ENCODE peak calls at places on chromosomes 12 and 14, in ten cellular contexts. L is fibroblast of mammary gland, Y is A549, T is choroid plexus epithelial cell, E is GM13977, M is foreskin fibroblast, W is uterus, G is lung, H is adrenal gland, N is progenitor cell of endocrine pancreas. R is an unnamed sample.

GRCh38 chr12:106138646-106139421 is at the start of gene NUAK1:
- DNase-seq in L (no peak), Y (peak; percentile 79), T (peak; percentile 55), E (peak; percentile 52), M (peak; percentile 60), W (peak; percentile 66), G (peak; percentile 45), H (peak; percentile 50), N (peak; percentile 81), R (no peak)

GRCh38 chr12:43480591-43480990 is 71.4 kb downstream of the ADAMTS20 start:
- DNase-seq in L (no peak), Y (no peak), T (peak; percentile 2), E (no peak), M (no peak), W (no peak), G (no peak), H (no peak), N (no peak), R (no peak)

GRCh38 chr14:22837750-22838538 is 1.6 kb downstream of the MMP14 start:
- DNase-seq in L (peak; percentile 63), Y (no peak), T (peak; percentile 73), E (peak; percentile 34), M (peak; percentile 79), W (peak; percentile 86), G (no peak), H (peak; percentile 57), N (no peak), R (no peak)

GRCh38 chr14:91116913-91117588 is 3.2 kb downstream of the DGLUCY start:
- DNase-seq in L (no peak), Y (no peak), T (no peak), E (no peak), M (no peak), W (no peak), G (no peak), H (no peak), N (no peak), R (no peak)

GRCh38 chr14:58072288-58073071 is 79.5 kb downstream of the ARMH4 start:
- DNase-seq in L (peak; percentile 78), Y (peak; percentile 72), T (peak; percentile 87), E (peak; percentile 53), M (peak; percentile 76), W (peak; percentile 49), G (peak; percentile 32), H (peak; percentile 63), N (peak; percentile 18), R (peak; percentile 3)

GRCh38 chr12:49556391-49557186 is 11.4 kb downstream of the MCRS1 start:
- DNase-seq in L (no peak), Y (no peak), T (no peak), E (no peak), M (no peak), W (no peak), G (no peak), H (no peak), N (no peak), R (no peak)

GRCh38 chr12:96244826-96245225 is 50.7 kb downstream of the ELK3 start:
- DNase-seq in L (no peak), Y (no peak), T (no peak), E (no peak), M (no peak), W (peak; percentile 33), G (no peak), H (no peak), N (no peak), R (no peak)

GRCh38 chr12:58711968-58712367 is 208.3 kb downstream of the LRIG3 start:
- DNase-seq in L (peak; percentile 86), Y (no peak), T (peak; percentile 42), E (no peak), M (peak; percentile 44), W (no peak), G (no peak), H (no peak), N (no peak), R (no peak)

GRCh38 chr12:50923361-50924130 is 28.8 kb upstream of the HIGD1C start:
- DNase-seq in L (peak; percentile 28), Y (no peak), T (peak; percentile 21), E (no peak), M (peak; percentile 41), W (no peak), G (no peak), H (peak; percentile 7), N (no peak), R (no peak)

GRCh38 chr12:111870216-111870615 is 28.2 kb downstream of the MAPKAPK5 start:
- DNase-seq in L (no peak), Y (no peak), T (no peak), E (no peak), M (no peak), W (no peak), G (no peak), H (no peak), N (no peak), R (no peak)

GRCh38 chr14:84482256-84483071 is 1047.5 kb upstream of the FLRT2 start:
- DNase-seq in L (peak; percentile 38), Y (no peak), T (peak; percentile 84), E (no peak), M (peak; percentile 70), W (no peak), G (no peak), H (no peak), N (no peak), R (no peak)

GRCh38 chr12:54053625-54054441 is at the start of gene HOXC4:
- DNase-seq in L (peak; percentile 78), Y (peak; percentile 63), T (no peak), E (no peak), M (peak; percentile 57), W (no peak), G (no peak), H (peak; percentile 38), N (no peak), R (no peak)

DNA sequence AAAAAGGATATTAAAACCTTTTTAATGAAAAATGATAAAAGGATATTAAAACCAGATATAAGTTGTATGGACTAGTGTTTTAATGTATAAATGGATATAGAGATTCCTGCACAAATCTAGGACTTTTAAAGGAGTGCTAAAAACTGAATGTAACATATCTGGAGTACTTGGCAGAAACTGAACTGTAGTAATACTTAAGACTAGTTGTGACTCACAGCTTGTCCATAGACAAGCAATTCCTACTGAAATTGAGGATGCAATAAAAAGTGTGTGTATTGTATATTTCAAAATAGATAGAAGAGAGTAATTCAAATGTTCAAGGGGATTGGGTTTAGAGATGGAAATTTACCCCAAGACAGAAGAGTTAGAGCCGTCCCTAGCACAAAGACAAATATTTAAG is 59.6 kb downstream of the FBXO33 start:
- DNase-seq in L (peak; percentile 72), Y (no peak), T (peak; percentile 18), E (no peak), M (peak; percentile 62), W (no peak), G (no peak), H (no peak), N (no peak), R (no peak)
- TF ChIP-seq CTCF in L (no peak), Y (no peak), T (no peak), E (no peak), M (no peak), W (no peak), G (no peak), H (no peak), N (no peak), R (no peak)

GRCh38 chr12:69601962-69602685 is 8.6 kb downstream of the LRRC10 start:
- DNase-seq in L (no peak), Y (no peak), T (no peak), E (no peak), M (no peak), W (no peak), G (no peak), H (no peak), N (no peak), R (no peak)

GRCh38 chr12:69600804-69601203 is 9.9 kb downstream of the LRRC10 start:
- DNase-seq in L (no peak), Y (no peak), T (no peak), E (no peak), M (no peak), W (no peak), G (no peak), H (no peak), N (no peak), R (no peak)

GRCh38 chr12:69598174-69598753 is 12.4 kb downstream of the LRRC10 start:
- DNase-seq in L (no peak), Y (no peak), T (no peak), E (no peak), M (no peak), W (no peak), G (no peak), H (no peak), N (no peak), R (no peak)

GRCh38 chr12:69608114-69608513 is 2.6 kb downstream of the LRRC10 start:
- DNase-seq in L (peak; percentile 28), Y (no peak), T (peak; percentile 23), E (no peak), M (peak; percentile 32), W (no peak), G (no peak), H (no peak), N (no peak), R (no peak)

DNA sequence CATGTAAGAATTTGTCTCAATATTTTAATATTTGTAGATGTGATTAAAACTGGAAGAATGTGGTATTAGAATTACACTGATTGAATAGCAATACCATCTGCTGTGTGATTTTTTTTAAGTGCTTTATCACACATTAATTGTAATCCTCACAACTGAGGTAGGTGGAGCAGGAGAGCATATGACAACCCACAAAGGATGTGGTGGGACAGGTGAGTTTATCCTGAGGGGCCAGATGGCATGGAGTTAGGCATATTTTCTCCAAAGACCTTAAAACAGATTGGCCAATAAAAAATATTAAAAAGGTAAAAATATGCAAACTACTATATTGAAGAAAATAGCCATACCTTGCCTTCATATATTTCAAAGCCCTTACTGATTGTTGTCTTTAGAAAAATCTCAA is 7.8 kb downstream of the LRRC10 start:
- DNase-seq in L (no peak), Y (peak; percentile 10), T (no peak), E (no peak), M (no peak), W (no peak), G (no peak), H (no peak), N (no peak), R (no peak)
- TF ChIP-seq CTCF in L (no peak), Y (no peak), T (peak; percentile 20), E (no peak), M (no peak), W (no peak), G (no peak), H (no peak), N (no peak), R (no peak)

GRCh38 chr14:71050227-71050823 is 143.1 kb downstream of the PCNX1 start:
- DNase-seq in L (peak; percentile 29), Y (peak; percentile 7), T (peak; percentile 44), E (peak; percentile 10), M (no peak), W (no peak), G (no peak), H (no peak), N (no peak), R (no peak)
- TF ChIP-seq CTCF in L (peak; percentile 46), Y (no peak), T (peak; percentile 55), E (peak; percentile 32), M (peak; percentile 19), W (no peak), G (no peak), H (peak; percentile 30), N (peak; percentile 56), R (peak; percentile 42)

DNA sequence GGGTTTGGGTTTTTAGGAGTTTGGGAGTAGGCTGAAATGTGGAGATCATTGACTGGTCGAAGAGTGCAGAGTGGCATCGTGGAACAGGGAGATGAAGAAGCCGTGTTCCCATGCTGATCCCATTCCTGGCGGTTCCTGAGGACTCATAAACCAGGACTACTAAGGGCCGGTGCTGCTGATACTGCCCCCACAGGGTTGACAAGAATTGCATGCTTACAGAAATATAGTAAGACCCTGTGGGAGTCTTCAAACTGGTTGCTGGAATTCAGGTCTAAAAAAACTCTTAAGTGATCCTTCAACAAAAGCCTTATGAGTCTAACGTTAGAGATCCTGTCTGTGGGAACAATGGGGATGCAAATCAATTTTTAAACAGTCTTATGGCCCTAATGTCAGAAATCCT is 64.0 kb upstream of the ARHGAP5 start:
- DNase-seq in L (no peak), Y (peak; percentile 56), T (no peak), E (no peak), M (no peak), W (no peak), G (no peak), H (no peak), N (no peak), R (no peak)
- TF ChIP-seq CTCF in L (peak; percentile 7), Y (no peak), T (no peak), E (no peak), M (no peak), W (no peak), G (no peak), H (no peak), N (peak; percentile 36), R (no peak)